ENCODE peak calls at places on chromosome 12, in four cellular contexts. U is AG10803, N is choroid plexus epithelial cell, B is thyroid gland. R is an unnamed sample.

GRCh38 chr12:14384783-14385638 is 19.5 kb downstream of the ATF7IP start:
- DNase-seq in B (peak), U (peak), N (peak), R (peak)

GRCh38 chr12:116346751-116347150 is 69.3 kb upstream of the MED13L start:
- DNase-seq in N (peak), U (peak), B (peak), R (peak)

GRCh38 chr12:90112668-90113067 is 404.0 kb upstream of the ATP2B1 start:
- DNase-seq in U (no peak), B (no peak), N (no peak), R (no peak)

GRCh38 chr12:7303230-7303629 is 642 bp upstream of the ACSM4 start:
- DNase-seq in B (no peak), U (peak), N (peak), R (no peak)

GRCh38 chr12:122028165-122028591 is 6.5 kb downstream of the BCL7A start:
- DNase-seq in U (no peak), N (no peak), B (no peak), R (no peak)

GRCh38 chr12:131380961-131381705 is 329.8 kb upstream of the SFSWAP start:
- DNase-seq in U (no peak), N (no peak), B (no peak), R (no peak)

GRCh38 chr12:51383281-51383905 is 7.8 kb downstream of the GALNT6 start:
- DNase-seq in U (no peak), B (no peak), N (no peak), R (no peak)

GRCh38 chr12:114368685-114369084 is 37.3 kb downstream of the TBX5 start:
- DNase-seq in N (no peak), U (peak), B (no peak), R (no peak)

GRCh38 chr12:11807453-11807852 is 158.0 kb downstream of the ETV6 start:
- DNase-seq in U (no peak), N (no peak), B (no peak), R (no peak)

GRCh38 chr12:54036620-54037359 is 3.9 kb downstream of the HOXC5 start:
- DNase-seq in U (peak), B (no peak), N (no peak), R (no peak)

GRCh38 chr12:12954878-12955625 is 3.1 kb upstream of the GPRC5D start:
- DNase-seq in N (no peak), B (no peak), U (no peak), R (no peak)

GRCh38 chr12:94553130-94553519 is 93.5 kb upstream of the CEP83 start:
- DNase-seq in U (peak), N (peak), B (no peak), R (peak)

GRCh38 chr12:80373666-80374065 is 70.4 kb upstream of the PTPRQ start:
- DNase-seq in N (no peak), U (no peak), B (no peak), R (no peak)

GRCh38 chr12:48004941-48005749 is 869 bp upstream of the COL2A1 start:
- DNase-seq in B (no peak), N (no peak), U (no peak), R (no peak)

GRCh38 chr12:76219806-76220205 is 128.4 kb downstream of the BBS10 start:
- DNase-seq in B (no peak), N (no peak), U (no peak), R (no peak)

GRCh38 chr12:78793491-78793890 is 71.1 kb upstream of the SYT1 start:
- DNase-seq in B (no peak), N (peak), U (peak), R (peak)

GRCh38 chr12:24600996-24601395 is 347.9 kb downstream of the BCAT1 start:
- DNase-seq in N (peak), B (no peak), U (peak), R (peak)

GRCh38 chr12:116087962-116088361 is 189.5 kb downstream of the MED13L start:
- DNase-seq in U (no peak), B (no peak), N (no peak), R (no peak)

GRCh38 chr12:53173085-53173715 is 7.3 kb upstream of the ZNF740 start:
- DNase-seq in B (no peak), U (peak), N (no peak), R (peak)

GRCh38 chr12:93784339-93785086 is 107.3 kb downstream of the CRADD start:
- DNase-seq in B (peak), U (peak), N (peak), R (peak)

GRCh38 chr12:51475543-51475942 is 50.9 kb downstream of the SLC4A8 start:
- DNase-seq in N (no peak), U (no peak), B (no peak), R (no peak)

GRCh38 chr12:26122681-26123481 is 2.0 kb downstream of the BHLHE41 start:
- DNase-seq in U (peak), N (peak), B (peak), R (peak)

GRCh38 chr12:70049596-70050360 is 193.5 kb upstream of the CNOT2 start:
- DNase-seq in N (no peak), U (no peak), B (no peak), R (no peak)

GRCh38 chr12:57816001-57816854 is 2.3 kb downstream of the AVIL start:
- DNase-seq in B (no peak), U (no peak), N (no peak), R (no peak)

GRCh38 chr12:116892318-116892717 is 11.1 kb upstream of the HRK start:
- DNase-seq in U (no peak), B (no peak), N (no peak), R (no peak)

GRCh38 chr12:24881227-24881626 is 67.7 kb downstream of the BCAT1 start:
- DNase-seq in N (no peak), B (no peak), U (no peak), R (no peak)

GRCh38 chr12:47407730-47408129 is 298.1 kb downstream of the RPAP3 start:
- DNase-seq in N (no peak), B (no peak), U (no peak), R (no peak)

GRCh38 chr12:27332407-27333310 is at the start of gene BMAL2:
- DNase-seq in N (peak), B (peak), U (peak), R (peak)

GRCh38 chr12:66716522-66716921 is 37.6 kb upstream of the GRIP1 start:
- DNase-seq in B (no peak), N (no peak), U (no peak), R (no peak)

GRCh38 chr12:87385322-87385721 is 643.9 kb downstream of the C12orf50 start:
- DNase-seq in B (no peak), U (no peak), N (no peak), R (no peak)

GRCh38 chr12:11513288-11513687 is 117.9 kb upstream of the PRB2 start:
- DNase-seq in U (no peak), N (peak), B (no peak), R (peak)

GRCh38 chr12:31009976-31010375 is 63.7 kb upstream of the DDX11 start:
- DNase-seq in N (no peak), U (no peak), B (peak), R (no peak)

GRCh38 chr12:12779529-12779928 is 5.9 kb upstream of the APOLD1 start:
- DNase-seq in N (peak), B (no peak), U (peak), R (peak)

GRCh38 chr12:31897791-31898503 is 61.3 kb upstream of the RESF1 start:
- DNase-seq in B (peak), U (no peak), N (peak), R (peak)

DNA sequence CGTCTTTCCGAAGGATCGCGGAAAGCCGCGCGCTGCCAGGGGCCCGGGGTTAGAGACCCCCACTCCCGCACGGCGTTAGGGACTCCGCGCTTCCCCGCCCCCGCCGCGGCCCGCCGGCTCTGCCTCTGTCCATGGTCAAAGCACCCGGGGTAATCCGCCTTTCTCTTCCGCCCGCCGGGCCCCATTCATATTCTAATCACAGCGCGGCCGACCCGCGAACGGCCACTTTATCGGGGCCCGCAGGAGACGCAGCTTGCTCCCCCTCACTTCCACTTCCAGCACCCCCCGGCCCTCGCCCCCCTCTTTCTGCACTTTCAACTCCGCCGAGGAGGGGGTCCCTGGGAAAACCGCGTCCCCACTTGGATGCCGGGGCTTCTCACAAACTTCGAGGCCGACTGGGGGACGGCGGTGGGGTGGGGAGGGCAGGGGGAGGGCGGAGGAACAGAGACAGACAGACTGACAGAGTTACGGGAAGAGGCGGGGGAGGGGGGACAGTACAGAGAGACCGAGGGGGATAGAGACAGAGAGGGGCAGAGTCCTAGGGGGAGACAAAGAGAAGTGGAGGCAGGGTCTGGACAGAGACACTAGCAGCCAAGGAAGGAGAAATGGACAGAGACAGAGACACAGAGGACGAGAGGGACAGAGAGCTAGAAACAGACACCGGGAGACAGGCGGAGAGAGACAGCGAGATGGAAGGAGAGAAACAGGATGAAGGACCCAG is 1.1 kb upstream of the RFX4 start:
- DNase-seq in N (peak), U (no peak), B (no peak), R (peak)
- H3K4me3 ChIP-seq in N (no peak), U (no peak), B (no peak), R (no peak)

GRCh38 chr12:18323159-18323558 is 61.8 kb downstream of the PIK3C2G start:
- DNase-seq in B (no peak), U (peak), N (peak), R (no peak)

GRCh38 chr12:18320976-18321375 is 59.7 kb downstream of the PIK3C2G start:
- DNase-seq in N (no peak), B (no peak), U (no peak), R (no peak)

GRCh38 chr12:18320036-18320617 is 58.8 kb downstream of the PIK3C2G start:
- DNase-seq in U (peak), B (no peak), N (peak), R (peak)
- TF ChIP-seq CTCF in U (peak), B (peak), N (peak), R (peak)

DNA sequence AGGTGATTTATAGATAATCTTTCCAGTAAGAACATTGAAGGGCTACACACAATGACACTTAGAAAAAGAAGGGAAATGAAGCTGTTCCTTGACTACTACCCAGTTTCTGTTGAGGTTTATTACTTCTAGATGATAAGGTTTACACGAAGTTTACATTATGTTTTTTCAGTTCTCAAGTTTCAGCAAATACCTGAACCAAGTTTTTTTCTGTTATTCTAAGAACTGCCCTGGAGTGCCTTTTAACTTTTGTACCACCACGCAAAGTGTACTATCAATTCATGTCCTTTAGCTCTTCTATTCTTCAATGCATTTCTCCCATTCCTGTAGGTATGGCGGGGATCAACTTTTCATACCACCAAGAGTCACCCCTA is 5.8 kb downstream of the FBXL14 start:
- DNase-seq in N (no peak), B (no peak), U (no peak), R (no peak)
- H3K4me3 ChIP-seq in N (no peak), B (no peak), U (no peak), R (no peak)

DNA sequence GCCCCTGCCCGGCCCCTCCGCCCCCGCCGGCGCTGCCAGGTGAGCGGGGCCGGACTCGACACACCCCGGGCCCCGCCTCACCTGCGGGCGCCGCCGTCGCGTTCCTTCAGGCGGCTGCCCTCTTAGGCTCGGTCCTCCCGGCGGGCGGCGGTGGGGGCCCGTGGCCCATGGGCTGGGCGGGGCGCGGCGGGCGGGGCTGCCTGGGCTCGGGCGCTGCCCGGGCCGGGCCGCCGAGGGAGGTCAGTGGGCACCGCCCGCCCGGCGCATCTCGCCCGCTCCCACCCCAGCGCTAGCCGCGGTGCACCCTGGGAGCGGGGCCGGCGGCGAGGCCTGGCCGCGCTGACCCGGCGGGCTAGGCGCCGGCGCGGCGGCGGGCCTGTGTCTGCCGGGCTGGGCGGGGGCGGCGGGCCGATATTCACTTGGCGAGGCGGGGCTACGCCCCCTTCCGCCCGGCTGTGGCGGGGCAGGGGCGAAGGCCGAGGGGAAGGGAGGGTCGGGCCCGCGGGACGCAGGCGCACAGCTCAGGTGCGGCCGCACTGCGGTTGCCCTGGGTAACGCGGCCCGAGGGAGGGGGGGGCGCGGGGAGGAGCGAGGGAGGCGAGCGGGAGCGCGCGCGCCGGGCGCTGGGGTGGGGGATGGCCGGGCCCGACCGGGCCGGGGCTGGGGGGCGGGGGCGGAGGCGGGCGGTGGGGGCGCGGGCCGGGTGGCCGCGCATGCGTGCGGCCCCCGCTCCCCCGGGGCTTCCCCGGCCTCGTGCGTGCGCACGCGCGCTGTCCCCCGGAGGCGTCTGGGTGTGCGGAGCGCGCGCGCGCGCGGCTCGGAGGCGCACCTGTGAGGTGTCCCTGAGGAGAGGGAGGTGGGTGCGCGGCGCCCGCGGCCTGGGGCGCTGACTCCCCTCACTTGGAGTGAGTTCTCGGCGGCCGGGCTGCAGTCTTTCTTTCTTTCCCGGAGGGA is at the start of the genes CCDC92 and ZNF664:
- DNase-seq in B (peak), N (peak), U (peak), R (peak)
- TF ChIP-seq CTCF in B (peak), N (no peak), U (no peak), R (peak)

DNA sequence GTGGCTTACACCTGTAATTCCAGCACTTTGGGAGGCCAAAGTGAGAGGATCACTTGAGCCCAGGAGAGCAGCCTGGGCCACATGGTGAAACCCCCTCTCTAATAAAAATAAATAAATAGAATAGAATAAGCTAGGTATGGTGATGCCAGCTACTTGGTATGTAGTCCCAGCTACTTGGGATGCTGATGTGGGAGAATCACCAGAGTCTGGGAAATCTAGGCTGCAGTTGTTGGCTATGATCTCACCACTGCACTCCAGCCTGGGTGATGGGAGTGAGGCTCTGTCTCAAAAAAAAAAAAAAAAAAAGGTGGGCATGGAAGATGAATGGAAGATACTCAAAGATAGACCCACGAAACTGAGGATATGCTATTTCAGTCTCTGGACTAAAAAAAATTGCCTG is 233.6 kb downstream of the FBXL14 start:
- DNase-seq in N (peak), U (peak), B (no peak), R (no peak)
- H3K4me3 ChIP-seq in N (no peak), U (no peak), B (no peak), R (no peak)

GRCh38 chr12:132507656-132508055 is 17.7 kb downstream of the FBRSL1 start:
- DNase-seq in B (no peak), U (no peak), N (no peak), R (no peak)
- TF ChIP-seq CTCF in B (no peak), U (no peak), N (peak), R (peak)

GRCh38 chr12:4275869-4276253 is 2.3 kb downstream of the CCND2 start:
- DNase-seq in B (peak), N (no peak), U (no peak), R (no peak)
- H3K4me3 ChIP-seq in B (no peak), N (peak), U (no peak), R (peak)

DNA sequence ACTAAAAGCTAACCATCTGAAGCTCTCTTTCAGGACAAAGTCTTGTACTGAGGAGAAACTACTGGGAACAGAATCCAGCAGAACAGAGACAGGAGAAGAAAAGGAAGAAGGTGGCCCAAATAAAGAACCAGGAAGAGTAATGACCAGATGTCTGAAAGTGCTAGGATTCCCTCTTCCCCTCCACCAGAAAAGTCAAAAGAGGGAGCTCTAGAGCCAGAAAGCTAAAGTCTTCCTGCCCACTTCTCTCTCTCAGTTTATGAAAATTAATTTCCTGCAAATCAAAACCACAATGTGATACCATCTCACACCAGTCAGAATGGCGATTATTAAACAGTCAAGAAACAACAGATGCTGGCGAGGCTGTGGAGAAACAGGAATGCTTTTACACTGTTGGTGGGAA is 47.2 kb downstream of the SPPL3 start:
- DNase-seq in U (peak), B (no peak), N (no peak), R (no peak)
- TF ChIP-seq CTCF in U (peak), B (no peak), N (peak), R (peak)

GRCh38 chr12:133236144-133236543 is 467 bp upstream of the ANHX start:
- DNase-seq in N (no peak), B (no peak), U (no peak), R (no peak)
- H3K4me3 ChIP-seq in N (no peak), B (no peak), U (no peak), R (no peak)

GRCh38 chr12:108606492-108606891 is 8.6 kb upstream of the TMEM119 start:
- DNase-seq in B (no peak), N (no peak), U (no peak), R (peak)
- TF ChIP-seq CTCF in B (no peak), N (no peak), U (no peak), R (no peak)